ENCODE peak calls at places on chromosomes 6 and 20, in five cellular contexts. F, E, H, V and L are unnamed samples.

GRCh38 chr20:63968928-63969760 is 586 bp downstream of the ZNF512B start:
- DNase-seq in E (no peak), V (no peak), H (no peak), F (peak), L (no peak)

GRCh38 chr6:21791066-21791465 is 197.5 kb downstream of the SOX4 start:
- DNase-seq in E (no peak), F (no peak), H (no peak), V (no peak), L (no peak)

GRCh38 chr6:162177733-162178132 is 549.8 kb downstream of the PRKN start:
- DNase-seq in F (no peak), H (peak), E (no peak), V (no peak), L (no peak)

GRCh38 chr6:161434921-161435411 is 161.1 kb upstream of the AGPAT4 start:
- DNase-seq in V (peak), E (no peak), F (no peak), H (peak), L (no peak)

GRCh38 chr20:49323622-49324238 is 45.9 kb upstream of the ZNFX1 start:
- DNase-seq in E (no peak), V (peak), H (peak), F (no peak), L (no peak)

GRCh38 chr6:47182291-47182957 is 127.3 kb downstream of the TNFRSF21 start:
- DNase-seq in V (no peak), H (no peak), F (no peak), E (no peak), L (peak)

GRCh38 chr6:40352527-40353170 is 234.5 kb downstream of the LRFN2 start:
- DNase-seq in V (no peak), F (no peak), H (no peak), E (no peak), L (no peak)

GRCh38 chr6:42784739-42785498 is 3.1 kb downstream of the BICRAL start:
- DNase-seq in F (no peak), V (no peak), E (no peak), H (no peak), L (no peak)

GRCh38 chr6:3766219-3766618 is 14.7 kb upstream of the PXDC1 start:
- DNase-seq in H (no peak), E (no peak), F (no peak), V (peak), L (no peak)

GRCh38 chr20:59455392-59456341 is 148.7 kb upstream of the PHACTR3 start:
- DNase-seq in V (peak), F (peak), H (peak), E (no peak), L (no peak)

GRCh38 chr6:135182120-135182992 is 1.2 kb downstream of the MYB start:
- DNase-seq in E (peak), F (peak), H (no peak), V (peak), L (peak)

GRCh38 chr20:23679448-23680092 is 9.3 kb downstream of the CST4 start:
- DNase-seq in E (no peak), V (peak), F (no peak), H (no peak), L (no peak)

GRCh38 chr6:80789912-80790635 is 683.6 kb downstream of the BCKDHB start:
- DNase-seq in V (no peak), E (no peak), F (no peak), H (peak), L (no peak)

GRCh38 chr20:39897058-39897457 is 792.0 kb downstream of the MAFB start:
- DNase-seq in V (peak), F (no peak), E (no peak), H (peak), L (no peak)

GRCh38 chr6:38524436-38525145 is 115.1 kb downstream of the BTBD9 start:
- DNase-seq in F (no peak), H (peak), E (no peak), V (no peak), L (no peak)

GRCh38 chr20:34111712-34112599 is at the start of gene EIF2S2:
- DNase-seq in V (peak), E (peak), F (peak), H (peak), L (peak)

GRCh38 chr20:34111057-34111711 is 859 bp downstream of the EIF2S2 start:
- DNase-seq in E (no peak), F (no peak), V (peak), H (peak), L (peak)

GRCh38 chr20:34108616-34109174 is 3.3 kb downstream of the EIF2S2 start:
- DNase-seq in E (no peak), F (no peak), V (peak), H (no peak), L (no peak)

GRCh38 chr20:34109442-34109841 is 2.6 kb downstream of the EIF2S2 start:
- DNase-seq in E (no peak), H (no peak), F (no peak), V (no peak), L (no peak)

GRCh38 chr20:34110025-34111013 is 1.7 kb downstream of the EIF2S2 start:
- DNase-seq in E (no peak), V (no peak), F (no peak), H (peak), L (no peak)
- TF ChIP-seq CTCF in E (no peak), V (no peak), F (no peak), H (no peak), L (no peak)

DNA sequence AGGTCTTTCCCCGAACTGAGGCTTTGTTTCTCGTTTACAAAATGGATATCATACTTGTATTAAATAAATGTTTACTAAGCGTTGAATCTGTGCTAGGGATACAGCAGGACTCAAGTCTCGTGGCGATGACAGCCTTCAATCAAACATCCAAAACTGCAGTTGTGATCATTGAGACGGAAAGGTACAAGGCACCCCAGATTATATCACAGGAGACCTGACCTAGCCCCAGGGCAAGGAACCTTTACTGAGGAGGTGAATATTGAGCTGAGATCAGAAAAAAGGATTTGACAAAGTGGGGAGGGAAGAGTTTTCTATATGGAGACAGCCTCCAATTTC is 476 bp downstream of the AAR2 start:
- DNase-seq in F (no peak), E (no peak), V (no peak), H (no peak), L (no peak)
- H3K4me3 ChIP-seq in F (peak), E (peak), V (peak), H (peak), L (peak)

GRCh38 chr6:156359912-156360311 is 417.3 kb upstream of the ARID1B start:
- DNase-seq in E (no peak), H (no peak), V (no peak), F (no peak), L (no peak)
- TF ChIP-seq CTCF in E (no peak), H (no peak), V (no peak), F (no peak), L (no peak)

GRCh38 chr6:168662301-168662936 is 221.4 kb downstream of the SMOC2 start:
- DNase-seq in F (peak), H (no peak), E (no peak), V (no peak), L (no peak)

GRCh38 chr6:168655462-168656152 is 214.6 kb downstream of the SMOC2 start:
- DNase-seq in F (no peak), V (no peak), E (no peak), H (no peak), L (no peak)

GRCh38 chr6:168658059-168658458 is 217.1 kb downstream of the SMOC2 start:
- DNase-seq in V (no peak), F (no peak), H (no peak), E (no peak), L (no peak)

GRCh38 chr6:168666170-168666569 is 225.2 kb downstream of the SMOC2 start:
- DNase-seq in H (no peak), E (no peak), F (no peak), V (no peak), L (no peak)

GRCh38 chr6:168660400-168660945 is 219.5 kb downstream of the SMOC2 start:
- DNase-seq in H (no peak), F (no peak), V (no peak), E (no peak), L (no peak)
- H3K4me3 ChIP-seq in H (no peak), F (no peak), V (no peak), E (no peak), L (no peak)

DNA sequence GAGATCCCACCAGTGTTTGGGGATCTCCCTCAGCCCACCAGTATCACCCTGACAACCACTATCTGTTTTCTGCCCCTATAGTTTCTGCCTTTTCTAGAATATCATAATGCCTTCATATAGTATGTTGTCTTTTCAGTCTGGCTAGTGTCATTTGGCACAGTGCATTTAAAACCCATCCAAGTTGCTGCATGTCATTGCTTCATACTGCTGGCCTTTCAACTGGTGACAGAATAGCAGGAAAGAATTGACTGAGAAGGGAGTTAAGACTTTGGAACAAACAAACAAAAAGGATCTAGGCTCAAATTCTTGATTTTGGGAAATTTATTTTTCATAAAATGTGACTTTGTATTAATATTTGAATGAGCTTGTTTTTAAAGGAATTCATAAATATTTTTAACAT is 4.5 kb downstream of the LMBRD1 start:
- DNase-seq in F (no peak), H (no peak), E (no peak), V (no peak), L (no peak)
- TF ChIP-seq CTCF in F (no peak), H (no peak), E (no peak), V (no peak), L (no peak)

DNA sequence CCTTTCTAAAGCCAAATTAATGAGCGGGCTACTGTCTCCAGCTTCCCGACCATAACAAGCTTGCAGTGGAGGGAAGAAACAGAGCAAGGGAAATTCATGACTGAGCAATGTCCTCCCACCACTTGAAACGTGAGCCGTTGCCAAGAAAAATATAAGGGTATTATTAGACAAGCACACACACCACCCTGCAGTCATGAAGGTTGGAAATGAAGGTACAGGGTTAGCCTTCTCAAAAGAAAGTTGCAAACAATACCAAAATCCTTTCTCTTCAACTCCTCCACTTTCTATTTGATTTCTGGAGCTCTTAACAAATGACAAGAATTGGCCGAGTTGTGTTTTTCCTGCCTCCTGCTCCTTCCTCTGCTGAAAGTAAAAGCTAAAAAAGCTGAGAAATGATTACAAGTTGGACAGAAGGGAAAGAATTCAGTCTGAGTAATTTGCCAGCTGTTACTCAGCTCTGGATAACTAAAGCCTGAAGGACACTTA is 151.1 kb upstream of the B3GAT2 start:
- DNase-seq in E (no peak), F (no peak), V (peak), H (peak), L (no peak)
- H3K4me3 ChIP-seq in E (peak), F (no peak), V (no peak), H (peak), L (no peak)

DNA sequence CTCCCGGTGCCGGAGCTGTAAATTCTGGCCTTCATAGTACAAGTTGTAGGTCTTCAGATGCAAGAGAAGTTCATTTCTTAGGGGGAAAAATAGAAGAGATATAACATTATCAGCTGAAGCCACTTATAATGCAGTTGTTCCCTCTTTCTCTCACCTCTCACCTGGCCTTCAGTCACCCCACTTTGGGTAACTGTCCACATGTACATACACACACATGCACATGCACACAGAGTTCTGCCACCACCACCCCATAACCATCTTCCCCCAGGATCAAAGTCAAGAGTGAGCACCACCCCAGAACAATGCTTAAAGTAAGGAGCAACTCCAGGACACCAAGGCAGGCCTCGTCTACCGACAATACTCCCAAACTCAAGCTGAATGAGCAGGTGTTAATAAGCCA is 76.3 kb downstream of the PRND start:
- DNase-seq in H (no peak), V (no peak), E (peak), F (no peak), L (no peak)
- TF ChIP-seq CTCF in H (no peak), V (no peak), E (no peak), F (no peak), L (no peak)